ENCODE peak calls at places on chromosomes 12 and 14, in six cellular contexts. X, Y, W, E, O and L are unnamed samples.

GRCh38 chr14:101824339-101824727 is 62.8 kb downstream of the PPP2R5C start:
- DNase-seq in Y (no peak), X (no peak), O (no peak), E (no peak), W (no peak), L (no peak)

GRCh38 chr14:63777024-63777423 is 49.2 kb upstream of the SGPP1 start:
- DNase-seq in Y (no peak), O (peak), W (no peak), E (peak), X (peak), L (no peak)

GRCh38 chr14:69289811-69290520 is 30.0 kb downstream of the GALNT16 start:
- DNase-seq in X (no peak), W (no peak), O (no peak), Y (no peak), E (no peak), L (no peak)

GRCh38 chr12:64658892-64659481 is 48.7 kb downstream of the RASSF3 start:
- DNase-seq in O (no peak), W (no peak), E (no peak), X (no peak), Y (no peak), L (no peak)

GRCh38 chr12:70822431-70822830 is 98.1 kb downstream of the PTPRR start:
- DNase-seq in X (no peak), W (no peak), O (no peak), E (no peak), Y (no peak), L (no peak)

GRCh38 chr12:49580572-49581535 is 12.9 kb upstream of the MCRS1 start:
- DNase-seq in E (peak), O (peak), X (peak), Y (peak), W (peak), L (peak)

GRCh38 chr14:32623300-32624093 is 294.4 kb downstream of the AKAP6 start:
- DNase-seq in X (peak), O (no peak), W (no peak), Y (peak), E (peak), L (no peak)

GRCh38 chr12:32264995-32265394 is 134.4 kb upstream of the FGD4 start:
- DNase-seq in O (no peak), X (peak), Y (peak), E (no peak), W (no peak), L (peak)

GRCh38 chr14:78701246-78701645 is 531.1 kb downstream of the NRXN3 start:
- DNase-seq in W (no peak), E (no peak), O (no peak), X (peak), Y (no peak), L (no peak)

GRCh38 chr12:108650083-108650482 is 16.4 kb upstream of the SELPLG start:
- DNase-seq in O (no peak), W (no peak), X (no peak), Y (no peak), E (no peak), L (no peak)

GRCh38 chr12:110531741-110532333 is 29.7 kb downstream of the RAD9B start:
- DNase-seq in X (peak), W (no peak), E (peak), Y (no peak), O (no peak), L (no peak)

GRCh38 chr14:99708449-99708848 is 24.4 kb downstream of the CYP46A1 start:
- DNase-seq in W (no peak), X (no peak), E (no peak), O (no peak), Y (no peak), L (no peak)

GRCh38 chr14:90628825-90629224 is 187.4 kb downstream of the TTC7B start:
- DNase-seq in E (no peak), Y (no peak), X (no peak), W (no peak), O (no peak), L (no peak)

GRCh38 chr12:102631274-102631673 is 150.9 kb upstream of the IGF1 start:
- DNase-seq in Y (peak), X (peak), O (no peak), W (no peak), E (peak), L (no peak)

GRCh38 chr14:45610303-45610702 is 357.3 kb upstream of the MIS18BP1 start:
- DNase-seq in Y (no peak), O (peak), X (no peak), E (no peak), W (no peak), L (peak)

GRCh38 chr14:22314183-22314820 is 274.7 kb downstream of the DAD1 start:
- DNase-seq in E (peak), Y (peak), X (peak), O (peak), W (peak), L (peak)

GRCh38 chr14:50488521-50488920 is 43.8 kb downstream of the MAP4K5 start:
- DNase-seq in O (no peak), Y (no peak), W (no peak), X (no peak), E (no peak), L (no peak)

GRCh38 chr14:76546426-76547221 is 170.7 kb downstream of the ESRRB start:
- DNase-seq in W (peak), Y (no peak), X (no peak), E (no peak), O (peak), L (peak)

GRCh38 chr14:43651896-43652295 is 855.2 kb downstream of the FSCB start:
- DNase-seq in W (no peak), E (no peak), X (no peak), O (no peak), Y (no peak), L (peak)

GRCh38 chr12:22334696-22335290 is at the start of gene ST8SIA1:
- DNase-seq in O (no peak), Y (no peak), X (no peak), W (no peak), E (peak), L (no peak)

GRCh38 chr12:11623382-11623781 is 26.1 kb upstream of the ETV6 start:
- DNase-seq in X (peak), E (no peak), Y (no peak), W (no peak), O (no peak), L (no peak)

GRCh38 chr14:73567951-73568885 is 795 bp upstream of the ACOT2 start:
- DNase-seq in Y (no peak), X (peak), W (no peak), E (peak), O (peak), L (no peak)

GRCh38 chr14:61568572-61569011 is 126.7 kb upstream of the HIF1A start:
- DNase-seq in O (peak), E (no peak), Y (no peak), W (no peak), X (no peak), L (no peak)

GRCh38 chr14:92702441-92702918 is 45.9 kb downstream of the LGMN start:
- DNase-seq in W (no peak), E (no peak), Y (no peak), O (no peak), X (no peak), L (no peak)

GRCh38 chr12:40315375-40315774 is 90.6 kb downstream of the LRRK2 start:
- DNase-seq in X (no peak), W (no peak), O (no peak), E (no peak), Y (no peak), L (no peak)

GRCh38 chr12:14664434-14665023 is 31.9 kb downstream of the GUCY2C start:
- DNase-seq in E (peak), Y (peak), X (peak), O (peak), W (no peak), L (no peak)

GRCh38 chr12:52836491-52837175 is 2.5 kb upstream of the KRT79 start:
- DNase-seq in Y (no peak), X (no peak), O (no peak), W (no peak), E (no peak), L (no peak)

GRCh38 chr12:80837342-80837978 is 100.3 kb downstream of the LIN7A start:
- DNase-seq in E (peak), Y (peak), X (peak), O (peak), W (peak), L (no peak)

GRCh38 chr14:80278293-80279037 is 67.2 kb upstream of the DIO2 start:
- DNase-seq in O (no peak), Y (no peak), W (no peak), X (peak), E (no peak), L (no peak)